ENCODE peak calls at places on chromosomes 2 and 18, in four cellular contexts. One of them, this sample, is unnamed. For H3K36me3, the result is how much of the 10 kb centered on the place peaks cover.

GRCh38 chr2:138964413-138964812 is 184.2 kb upstream of the NXPH2 start:
- DNase-seq in psoas muscle: no peak
- DNase-seq in upper lobe of left lung: no peak
- DNase-seq in upper lobe of right lung: no peak
- DNase-seq in this sample: no peak

GRCh38 chr2:231323316-231323715 is 72.2 kb upstream of the B3GNT7 start:
- DNase-seq in psoas muscle: no peak
- DNase-seq in upper lobe of left lung: no peak
- DNase-seq in upper lobe of right lung: no peak
- DNase-seq in this sample: no peak

GRCh38 chr2:126244937-126245336 is 411.0 kb upstream of the GYPC start:
- DNase-seq in psoas muscle: peak
- DNase-seq in upper lobe of left lung: no peak
- DNase-seq in upper lobe of right lung: no peak
- DNase-seq in this sample: no peak

GRCh38 chr18:54109131-54109683 is 115.3 kb downstream of the MBD2 start:
- DNase-seq in psoas muscle: no peak
- DNase-seq in upper lobe of left lung: no peak
- DNase-seq in upper lobe of right lung: no peak
- DNase-seq in this sample: no peak

GRCh38 chr2:219250044-219250781 is 2.8 kb upstream of the TUBA4B start:
- DNase-seq in psoas muscle: no peak
- DNase-seq in upper lobe of left lung: peak
- DNase-seq in upper lobe of right lung: no peak
- DNase-seq in this sample: no peak

GRCh38 chr2:218397502-218398436 is 1.9 kb upstream of the CTDSP1 start:
- DNase-seq in psoas muscle: peak
- DNase-seq in upper lobe of left lung: peak
- DNase-seq in upper lobe of right lung: peak
- DNase-seq in this sample: peak

GRCh38 chr2:11343626-11344341 is 652 bp downstream of the ROCK2 start:
- DNase-seq in psoas muscle: peak
- DNase-seq in upper lobe of left lung: peak
- DNase-seq in upper lobe of right lung: peak
- DNase-seq in this sample: peak

GRCh38 chr2:161134547-161135518 is 25.4 kb upstream of the TANK start:
- DNase-seq in psoas muscle: no peak
- DNase-seq in upper lobe of left lung: no peak
- DNase-seq in upper lobe of right lung: no peak
- DNase-seq in this sample: no peak

GRCh38 chr2:196453613-196454047 is 185.9 kb upstream of the CCDC150 start:
- DNase-seq in psoas muscle: no peak
- DNase-seq in upper lobe of left lung: no peak
- DNase-seq in upper lobe of right lung: no peak
- DNase-seq in this sample: no peak

GRCh38 chr2:128754246-128754724 is 435.6 kb upstream of the HS6ST1 start:
- DNase-seq in psoas muscle: no peak
- DNase-seq in upper lobe of left lung: no peak
- DNase-seq in upper lobe of right lung: no peak
- DNase-seq in this sample: no peak

GRCh38 chr2:195322324-195322723 is 334.7 kb upstream of the SLC39A10 start:
- DNase-seq in psoas muscle: no peak
- DNase-seq in upper lobe of left lung: no peak
- DNase-seq in upper lobe of right lung: no peak
- DNase-seq in this sample: no peak

GRCh38 chr2:239211391-239212094 is 189.3 kb downstream of the HDAC4 start:
- DNase-seq in psoas muscle: no peak
- DNase-seq in upper lobe of left lung: no peak
- DNase-seq in upper lobe of right lung: no peak
- DNase-seq in this sample: peak

GRCh38 chr2:212158081-212158480 is 380.5 kb downstream of the ERBB4 start:
- DNase-seq in psoas muscle: no peak
- DNase-seq in upper lobe of left lung: no peak
- DNase-seq in upper lobe of right lung: no peak
- DNase-seq in this sample: no peak

GRCh38 chr2:165793779-165794519 is at the start of gene GALNT3:
- DNase-seq in psoas muscle: peak
- DNase-seq in upper lobe of left lung: peak
- DNase-seq in upper lobe of right lung: peak
- DNase-seq in this sample: peak

GRCh38 chr2:165794520-165794882 is 454 bp upstream of the GALNT3 start:
- DNase-seq in psoas muscle: peak
- DNase-seq in upper lobe of left lung: no peak
- DNase-seq in upper lobe of right lung: peak
- DNase-seq in this sample: no peak

GRCh38 chr2:165796129-165796528 is 2.1 kb upstream of the GALNT3 start:
- DNase-seq in psoas muscle: no peak
- DNase-seq in upper lobe of left lung: no peak
- DNase-seq in upper lobe of right lung: no peak
- DNase-seq in this sample: no peak

GRCh38 chr2:165793161-165793778 is 777 bp downstream of the GALNT3 start:
- DNase-seq in psoas muscle: no peak
- DNase-seq in upper lobe of left lung: peak
- DNase-seq in upper lobe of right lung: no peak
- DNase-seq in this sample: peak

DNA sequence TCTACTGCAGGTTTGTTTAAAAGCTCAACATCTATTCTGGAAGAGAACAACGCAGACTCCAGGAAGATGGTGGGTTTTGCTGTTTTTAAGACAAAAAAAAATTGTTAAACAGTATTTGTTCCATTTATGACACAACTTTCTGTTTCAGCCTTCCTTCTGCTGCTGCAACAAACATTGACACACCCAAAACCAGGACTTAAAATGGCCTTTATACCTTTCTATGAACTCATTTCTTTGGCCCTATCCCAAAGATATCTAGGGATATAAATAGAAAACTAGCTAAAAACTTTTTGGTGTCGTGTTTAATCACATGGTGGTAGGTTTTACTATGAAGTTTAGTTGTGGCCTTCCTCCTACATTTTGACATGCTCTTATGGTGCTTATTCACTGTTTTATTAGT is 964 bp upstream of the GALNT3 start:
- DNase-seq in psoas muscle: no peak
- DNase-seq in upper lobe of left lung: no peak
- DNase-seq in upper lobe of right lung: no peak
- DNase-seq in this sample: no peak
- H3K4me3 ChIP-seq in psoas muscle: no peak
- H3K4me3 ChIP-seq in upper lobe of left lung: peak
- H3K4me3 ChIP-seq in upper lobe of right lung: peak
- H3K4me3 ChIP-seq in this sample: peak

GRCh38 chr2:4909486-4909885 is 782.7 kb upstream of the SOX11 start:
- DNase-seq in psoas muscle: no peak
- DNase-seq in upper lobe of left lung: no peak
- DNase-seq in upper lobe of right lung: no peak
- DNase-seq in this sample: no peak

GRCh38 chr2:4915348-4915747 is 776.8 kb upstream of the SOX11 start:
- DNase-seq in psoas muscle: no peak
- DNase-seq in upper lobe of left lung: no peak
- DNase-seq in upper lobe of right lung: no peak
- DNase-seq in this sample: no peak

GRCh38 chr2:4914551-4914950 is 777.6 kb upstream of the SOX11 start:
- DNase-seq in psoas muscle: no peak
- DNase-seq in upper lobe of left lung: no peak
- DNase-seq in upper lobe of right lung: no peak
- DNase-seq in this sample: no peak
- H3K36me3 ChIP-seq in psoas muscle: under half
- H3K36me3 ChIP-seq in upper lobe of left lung: under half
- H3K36me3 ChIP-seq in upper lobe of right lung: under half
- H3K36me3 ChIP-seq in this sample: under half

GRCh38 chr2:61537590-61538178 is 472 bp downstream of the XPO1 start:
- DNase-seq in psoas muscle: no peak
- DNase-seq in upper lobe of left lung: no peak
- DNase-seq in upper lobe of right lung: no peak
- DNase-seq in this sample: no peak
- H3K4me3 ChIP-seq in psoas muscle: peak
- H3K4me3 ChIP-seq in upper lobe of left lung: peak
- H3K4me3 ChIP-seq in upper lobe of right lung: peak
- H3K4me3 ChIP-seq in this sample: peak

DNA sequence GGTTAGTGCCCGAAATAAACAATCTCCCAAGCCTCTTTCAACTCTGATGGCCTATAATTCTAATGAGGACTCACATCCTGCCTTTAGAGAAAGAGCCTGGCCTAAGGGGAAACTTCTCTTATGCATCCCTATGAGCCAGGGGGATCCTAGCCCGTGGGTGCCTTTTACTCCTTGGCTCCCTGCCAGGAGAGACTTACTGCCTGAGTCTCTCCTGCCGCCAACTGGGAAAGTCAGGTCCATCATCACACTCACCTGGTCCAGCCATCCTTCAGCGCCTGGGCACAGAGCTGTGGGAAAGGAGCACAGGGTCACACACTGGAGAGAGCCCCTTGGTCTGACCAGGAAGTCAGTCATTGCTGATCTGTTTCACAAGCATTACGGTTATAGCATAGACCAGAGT is 24.1 kb downstream of the ENOSF1 start:
- DNase-seq in psoas muscle: no peak
- DNase-seq in upper lobe of left lung: no peak
- DNase-seq in upper lobe of right lung: no peak
- DNase-seq in this sample: no peak
- H3K36me3 ChIP-seq in psoas muscle: under half
- H3K36me3 ChIP-seq in upper lobe of left lung: under half
- H3K36me3 ChIP-seq in upper lobe of right lung: under half
- H3K36me3 ChIP-seq in this sample: half or more

GRCh38 chr18:12253517-12254136 is 534 bp upstream of the CIDEA start:
- DNase-seq in psoas muscle: no peak
- DNase-seq in upper lobe of left lung: peak
- DNase-seq in upper lobe of right lung: no peak
- DNase-seq in this sample: no peak
- H3K4me3 ChIP-seq in psoas muscle: peak
- H3K4me3 ChIP-seq in upper lobe of left lung: peak
- H3K4me3 ChIP-seq in upper lobe of right lung: no peak
- H3K4me3 ChIP-seq in this sample: peak

GRCh38 chr2:182920089-182920488 is 53.7 kb upstream of the FRZB start:
- DNase-seq in psoas muscle: no peak
- DNase-seq in upper lobe of left lung: no peak
- DNase-seq in upper lobe of right lung: no peak
- DNase-seq in this sample: no peak
- H3K36me3 ChIP-seq in psoas muscle: under half
- H3K36me3 ChIP-seq in upper lobe of left lung: under half
- H3K36me3 ChIP-seq in upper lobe of right lung: under half
- H3K36me3 ChIP-seq in this sample: under half